ENCODE peak calls at places on chromosomes 5 and 9, in five cellular contexts. One of them, this sample, is unnamed.

GRCh38 chr5:169251685-169252084 is 49.3 kb downstream of the SLIT3 start:
- DNase-seq in A549: no peak
- DNase-seq in left ventricle myocardium inferior: no peak
- DNase-seq in GM12864: no peak
- DNase-seq in AG09309: peak
- DNase-seq in this sample: no peak

GRCh38 chr5:120096413-120096812 is 367.7 kb upstream of the PRR16 start:
- DNase-seq in A549: peak
- DNase-seq in left ventricle myocardium inferior: no peak
- DNase-seq in GM12864: no peak
- DNase-seq in AG09309: no peak
- DNase-seq in this sample: no peak

GRCh38 chr9:89515416-89515815 is 17.5 kb upstream of the SEMA4D start:
- DNase-seq in A549: no peak
- DNase-seq in left ventricle myocardium inferior: no peak
- DNase-seq in GM12864: no peak
- DNase-seq in AG09309: no peak
- DNase-seq in this sample: no peak

GRCh38 chr5:69288668-69289067 is 43.9 kb downstream of the CCDC125 start:
- DNase-seq in A549: no peak
- DNase-seq in left ventricle myocardium inferior: no peak
- DNase-seq in GM12864: no peak
- DNase-seq in AG09309: no peak
- DNase-seq in this sample: no peak

GRCh38 chr5:125278711-125279110 is 532.3 kb upstream of the ZNF608 start:
- DNase-seq in A549: no peak
- DNase-seq in left ventricle myocardium inferior: no peak
- DNase-seq in GM12864: no peak
- DNase-seq in AG09309: no peak
- DNase-seq in this sample: no peak

GRCh38 chr5:81486711-81487110 is 92.8 kb upstream of the ACOT12 start:
- DNase-seq in A549: no peak
- DNase-seq in left ventricle myocardium inferior: no peak
- DNase-seq in GM12864: no peak
- DNase-seq in AG09309: no peak
- DNase-seq in this sample: no peak

GRCh38 chr5:141330299-141331080 is at the start of gene PCDHGA1:
- DNase-seq in A549: peak
- DNase-seq in left ventricle myocardium inferior: no peak
- DNase-seq in GM12864: no peak
- DNase-seq in AG09309: peak
- DNase-seq in this sample: no peak

GRCh38 chr9:124779368-124780059 is 2.6 kb downstream of the OLFML2A start:
- DNase-seq in A549: peak
- DNase-seq in left ventricle myocardium inferior: no peak
- DNase-seq in GM12864: no peak
- DNase-seq in AG09309: peak
- DNase-seq in this sample: no peak

GRCh38 chr9:112858625-112859147 is 32.0 kb downstream of the SLC46A2 start:
- DNase-seq in A549: no peak
- DNase-seq in left ventricle myocardium inferior: no peak
- DNase-seq in GM12864: no peak
- DNase-seq in AG09309: no peak
- DNase-seq in this sample: peak

GRCh38 chr5:108459661-108460170 is 77.8 kb upstream of the FBXL17 start:
- DNase-seq in A549: no peak
- DNase-seq in left ventricle myocardium inferior: no peak
- DNase-seq in GM12864: no peak
- DNase-seq in AG09309: no peak
- DNase-seq in this sample: no peak

GRCh38 chr5:31213676-31214638 is 20.5 kb downstream of the CDH6 start:
- DNase-seq in A549: no peak
- DNase-seq in left ventricle myocardium inferior: no peak
- DNase-seq in GM12864: no peak
- DNase-seq in AG09309: no peak
- DNase-seq in this sample: no peak

GRCh38 chr5:97529354-97529753 is 346.3 kb upstream of the RIOK2 start:
- DNase-seq in A549: no peak
- DNase-seq in left ventricle myocardium inferior: no peak
- DNase-seq in GM12864: no peak
- DNase-seq in AG09309: no peak
- DNase-seq in this sample: no peak

GRCh38 chr5:16934669-16935068 is 1.4 kb downstream of the MYO10 start:
- DNase-seq in A549: no peak
- DNase-seq in left ventricle myocardium inferior: no peak
- DNase-seq in GM12864: no peak
- DNase-seq in AG09309: no peak
- DNase-seq in this sample: no peak

GRCh38 chr5:115541586-115541985 is 3.0 kb downstream of the FEM1C start:
- DNase-seq in A549: no peak
- DNase-seq in left ventricle myocardium inferior: no peak
- DNase-seq in GM12864: no peak
- DNase-seq in AG09309: no peak
- DNase-seq in this sample: no peak
- TF ChIP-seq CTCF in A549: no peak
- TF ChIP-seq CTCF in left ventricle myocardium inferior: peak
- TF ChIP-seq CTCF in GM12864: no peak
- TF ChIP-seq CTCF in AG09309: no peak
- TF ChIP-seq CTCF in this sample: no peak

DNA sequence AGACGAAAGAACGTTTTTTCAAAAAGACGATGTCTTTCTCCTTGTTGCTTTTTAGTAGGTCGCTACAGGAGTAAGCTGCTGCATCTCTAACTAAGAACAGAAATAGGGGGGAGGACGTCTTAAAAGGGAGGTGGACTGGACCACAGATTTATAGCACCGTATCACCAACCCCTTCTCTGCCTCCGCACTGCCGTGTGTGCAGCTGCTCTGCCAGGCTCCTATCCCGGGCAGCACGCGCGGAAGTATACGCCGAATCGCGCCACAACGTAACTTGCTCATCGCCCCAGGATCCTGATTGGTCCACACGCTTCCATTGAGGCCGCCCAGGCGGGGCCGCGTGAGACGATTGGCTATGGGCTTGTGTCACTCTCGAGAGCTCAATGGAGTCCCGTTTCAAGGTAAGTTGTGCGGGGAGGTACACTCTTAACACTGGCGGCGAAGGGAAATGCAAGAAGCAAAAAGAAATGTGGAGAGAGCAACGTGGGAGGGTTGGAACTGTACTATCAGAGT is at the start of gene ELAVL2:
- DNase-seq in A549: peak
- DNase-seq in left ventricle myocardium inferior: peak
- DNase-seq in GM12864: no peak
- DNase-seq in AG09309: peak
- DNase-seq in this sample: peak
- TF ChIP-seq CTCF in A549: no peak
- TF ChIP-seq CTCF in left ventricle myocardium inferior: no peak
- TF ChIP-seq CTCF in GM12864: no peak
- TF ChIP-seq CTCF in AG09309: no peak
- TF ChIP-seq CTCF in this sample: no peak

GRCh38 chr9:105244996-105245719 is 707 bp downstream of the SLC44A1 start:
- DNase-seq in A549: peak
- DNase-seq in left ventricle myocardium inferior: peak
- DNase-seq in GM12864: no peak
- DNase-seq in AG09309: no peak
- DNase-seq in this sample: peak
- TF ChIP-seq CTCF in A549: peak
- TF ChIP-seq CTCF in left ventricle myocardium inferior: peak
- TF ChIP-seq CTCF in GM12864: peak
- TF ChIP-seq CTCF in AG09309: peak
- TF ChIP-seq CTCF in this sample: peak

DNA sequence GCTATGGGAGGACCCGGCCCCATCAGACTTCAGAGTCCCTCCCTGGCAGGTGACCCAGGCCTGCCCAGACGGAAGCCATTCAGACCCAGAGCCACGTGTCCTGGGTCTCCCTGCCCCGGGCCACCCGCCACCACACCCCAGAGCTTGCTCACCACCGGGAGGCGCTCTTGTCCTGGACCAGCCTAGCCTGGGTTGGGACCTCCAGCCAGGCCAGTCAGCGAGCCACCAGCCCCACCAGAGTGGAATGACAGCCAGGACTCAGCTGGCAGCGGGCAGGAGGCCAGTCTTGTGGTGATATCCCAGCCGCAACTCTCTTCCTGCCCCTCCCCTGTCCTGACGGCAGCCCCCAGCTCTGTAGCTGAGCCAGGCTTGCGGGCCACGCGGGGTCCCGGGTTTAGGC is 1.7 kb upstream of the PTGDS start:
- DNase-seq in A549: no peak
- DNase-seq in left ventricle myocardium inferior: peak
- DNase-seq in GM12864: no peak
- DNase-seq in AG09309: no peak
- DNase-seq in this sample: no peak
- TF ChIP-seq CTCF in A549: peak
- TF ChIP-seq CTCF in left ventricle myocardium inferior: peak
- TF ChIP-seq CTCF in GM12864: peak
- TF ChIP-seq CTCF in AG09309: no peak
- TF ChIP-seq CTCF in this sample: peak

DNA sequence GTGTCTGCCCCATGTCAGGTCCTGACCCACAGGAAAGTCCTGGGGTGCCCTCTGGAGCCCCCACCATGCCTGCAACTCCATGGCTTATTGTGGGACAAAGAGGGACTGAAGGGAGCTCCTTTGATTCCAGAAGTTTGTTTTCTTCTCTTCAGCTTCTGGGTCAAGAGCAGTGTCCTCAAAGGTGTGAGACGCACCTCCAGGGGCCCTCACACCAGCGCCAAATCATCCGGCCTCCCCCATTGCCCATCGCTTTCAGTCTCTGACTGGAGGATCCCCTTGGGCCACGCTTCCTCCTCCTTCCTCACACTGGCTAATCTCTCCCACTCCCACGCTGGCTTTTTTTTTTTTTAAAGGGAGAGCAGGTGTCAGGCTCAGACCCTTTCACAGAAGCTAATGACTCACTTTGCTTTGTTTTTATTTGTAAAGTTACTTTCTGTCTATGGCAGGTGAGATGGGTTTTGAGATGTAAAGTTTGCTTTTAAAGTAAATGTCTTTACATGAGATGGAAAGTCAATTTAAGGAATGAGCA is 16.7 kb downstream of the CDHR2 start:
- DNase-seq in A549: no peak
- DNase-seq in left ventricle myocardium inferior: no peak
- DNase-seq in GM12864: no peak
- DNase-seq in AG09309: no peak
- DNase-seq in this sample: no peak
- TF ChIP-seq CTCF in A549: no peak
- TF ChIP-seq CTCF in left ventricle myocardium inferior: no peak
- TF ChIP-seq CTCF in GM12864: no peak
- TF ChIP-seq CTCF in AG09309: no peak
- TF ChIP-seq CTCF in this sample: no peak

DNA sequence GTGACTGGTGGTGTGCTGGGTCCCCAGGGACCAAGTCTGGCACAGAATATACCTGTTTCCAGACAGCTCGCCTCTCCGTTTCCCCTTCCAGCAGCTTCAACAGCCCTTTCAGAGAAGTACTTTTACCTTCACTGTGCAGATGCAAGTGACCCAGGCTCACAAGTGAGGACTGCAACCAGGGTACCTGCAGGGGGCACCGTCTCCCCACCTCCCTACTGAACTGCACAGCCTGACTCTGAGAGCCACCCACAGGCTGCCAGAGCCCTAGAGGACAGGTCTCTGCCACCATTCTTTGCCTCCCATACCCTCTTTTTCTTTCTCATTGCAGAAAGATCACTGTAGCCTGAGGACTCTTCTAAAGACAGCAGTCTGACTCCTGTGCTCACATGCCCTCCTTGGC is 15.4 kb downstream of the IL9 start:
- DNase-seq in A549: peak
- DNase-seq in left ventricle myocardium inferior: no peak
- DNase-seq in GM12864: no peak
- DNase-seq in AG09309: no peak
- DNase-seq in this sample: no peak
- TF ChIP-seq CTCF in A549: peak
- TF ChIP-seq CTCF in left ventricle myocardium inferior: no peak
- TF ChIP-seq CTCF in GM12864: peak
- TF ChIP-seq CTCF in AG09309: peak
- TF ChIP-seq CTCF in this sample: peak